ENCODE peak calls at places on chromosomes 1 and 21, in seven cellular contexts. O is esophagus muscularis mucosa; T is stimulated activated CD8-positive, alpha-beta memory T cell treated with anti-CD3 and anti-CD28 coated beads, Interleukin-15, amount 100 ng/mL, for 4 hours; Z is thoracic aorta; S is stromal cell of bone marrow; U is AG04450; M is NCI-H748 treated with DMSO at 0.1 percent for 48 hours. L is an unnamed sample.

GRCh38 chr1:243917177-243917862 is 67.3 kb upstream of the AKT3 start:
- DNase-seq in Z (no peak), S (no peak), O (no peak), U (peak; percentile 72), T (peak; percentile 5), M (peak; percentile 36), L (peak; percentile 87)

GRCh38 chr1:64499966-64500365 is 30.0 kb downstream of the CACHD1 start:
- DNase-seq in S (no peak), O (no peak), U (no peak), Z (no peak), M (no peak), T (no peak), L (no peak)

GRCh38 chr1:233625087-233625486 is 11.2 kb downstream of the KCNK1 start:
- DNase-seq in S (no peak), O (no peak), M (no peak), U (no peak), T (no peak), Z (no peak), L (no peak)

GRCh38 chr1:88608139-88608943 is 75.7 kb upstream of the PKN2 start:
- DNase-seq in Z (no peak), O (no peak), S (peak; percentile 10), U (peak; percentile 0), M (no peak), T (no peak), L (no peak)

GRCh38 chr1:210237514-210237913 is 4.9 kb downstream of the SERTAD4 start:
- DNase-seq in T (no peak), S (no peak), U (no peak), M (no peak), O (peak; percentile 57), Z (no peak), L (no peak)

GRCh38 chr21:42401164-42401563 is 2.5 kb upstream of the UBASH3A start:
- DNase-seq in O (no peak), T (no peak), U (no peak), M (no peak), Z (no peak), S (no peak), L (peak; percentile 78)

GRCh38 chr1:16088351-16088911 is 15.0 kb upstream of the FAM131C start:
- DNase-seq in M (no peak), O (no peak), Z (no peak), S (no peak), U (no peak), T (no peak), L (no peak)

GRCh38 chr1:17574502-17574901 is 35.0 kb downstream of the ARHGEF10L start:
- DNase-seq in T (no peak), Z (no peak), O (no peak), S (no peak), M (no peak), U (no peak), L (no peak)

GRCh38 chr21:15774590-15774989 is 44.8 kb downstream of the USP25 start:
- DNase-seq in U (no peak), O (no peak), S (peak; percentile 37), M (no peak), Z (no peak), T (no peak), L (no peak)

GRCh38 chr1:43763497-43763973 is 56.2 kb downstream of the ST3GAL3 start:
- DNase-seq in Z (peak; percentile 56), O (peak; percentile 92), U (peak; percentile 86), T (no peak), S (peak; percentile 93), M (peak; percentile 90), L (no peak)

GRCh38 chr1:221045842-221046831 is 166.9 kb downstream of the HLX start:
- DNase-seq in M (no peak), O (no peak), Z (no peak), T (no peak), U (no peak), S (peak; percentile 24), L (no peak)

GRCh38 chr21:23939369-23940065 is 1667.8 kb downstream of the MRPL39 start:
- DNase-seq in S (no peak), Z (no peak), M (no peak), T (no peak), U (no peak), O (no peak), L (no peak)

GRCh38 chr21:26489781-26490180 is 83.3 kb downstream of the CYYR1 start:
- DNase-seq in T (no peak), M (no peak), O (no peak), Z (no peak), U (no peak), S (no peak), L (no peak)

GRCh38 chr1:197948926-197949899 is 32.0 kb downstream of the LHX9 start:
- DNase-seq in S (no peak), Z (no peak), O (no peak), M (no peak), T (no peak), U (no peak), L (no peak)

GRCh38 chr1:210482936-210483642 is 154.4 kb downstream of the HHAT start:
- DNase-seq in S (no peak), Z (no peak), M (no peak), T (no peak), O (no peak), U (no peak), L (no peak)

GRCh38 chr1:37940299-37940947 is 6.4 kb downstream of the INPP5B start:
- DNase-seq in S (no peak), Z (no peak), O (no peak), M (no peak), T (no peak), U (no peak), L (no peak)

GRCh38 chr1:114524933-114525332 is 13.9 kb upstream of the TRIM33 start:
- DNase-seq in S (no peak), O (no peak), T (no peak), U (no peak), M (no peak), Z (no peak), L (no peak)

GRCh38 chr1:185289880-185290279 is 27.2 kb downstream of the IVNS1ABP start:
- DNase-seq in S (no peak), U (no peak), Z (no peak), M (no peak), T (no peak), O (no peak), L (no peak)

L was measured in upper lobe of left lung.